ENCODE peak calls at places on chromosomes 5 and 9, in six cellular contexts. F is COR-L47; J is activated naive CD8-positive, alpha-beta T cell treated with anti-CD3 and anti-CD28 coated beads, Interleukin-2, amount 50 U/mL, for 16 hours; H is skeletal muscle cell; S is NCI-H345; B is type B pancreatic cell. D is an unnamed sample.

GRCh38 chr9:5569891-5570290 is 59.0 kb upstream of the RIC1 start:
- DNase-seq in F (no peak), J (no peak), H (no peak), S (no peak), B (no peak), D (no peak)

GRCh38 chr5:80569086-80569960 is 757 bp downstream of the ANKRD34B start:
- DNase-seq in F (peak; percentile 18), J (no peak), H (no peak), S (no peak), B (no peak), D (peak; percentile 14)

GRCh38 chr9:88777498-88778312 is 213.6 kb upstream of the S1PR3 start:
- DNase-seq in F (no peak), J (no peak), H (no peak), S (no peak), B (no peak), D (no peak)

GRCh38 chr5:5104550-5104949 is 35.6 kb upstream of the ADAMTS16 start:
- DNase-seq in F (no peak), J (no peak), H (no peak), S (no peak), B (no peak), D (no peak)

GRCh38 chr5:37774912-37775483 is 64.8 kb downstream of the GDNF start:
- DNase-seq in F (no peak), J (no peak), H (no peak), S (no peak), B (no peak), D (peak; percentile 63)

GRCh38 chr5:34474573-34475021 is 181.5 kb upstream of the RAI14 start:
- DNase-seq in F (peak; percentile 35), J (no peak), H (no peak), S (peak; percentile 39), B (no peak), D (peak; percentile 31)

GRCh38 chr5:97525780-97526179 is 342.7 kb upstream of the RIOK2 start:
- DNase-seq in F (no peak), J (no peak), H (no peak), S (no peak), B (no peak), D (no peak)

GRCh38 chr5:55534436-55535198 is at the start of gene PLPP1:
- DNase-seq in F (peak; percentile 83), J (peak; percentile 61), H (peak; percentile 61), S (peak; percentile 90), B (peak; percentile 92), D (peak; percentile 69)

GRCh38 chr5:78972654-78973428 is 12.3 kb downstream of the ARSB start:
- DNase-seq in F (peak; percentile 57), J (no peak), H (peak; percentile 31), S (no peak), B (no peak), D (no peak)

GRCh38 chr9:69647804-69648203 is 24.4 kb downstream of the APBA1 start:
- DNase-seq in F (no peak), J (no peak), H (no peak), S (no peak), B (no peak), D (no peak)

GRCh38 chr9:73553295-73553694 is 401.6 kb downstream of the ANXA1 start:
- DNase-seq in F (no peak), J (no peak), H (no peak), S (no peak), B (no peak), D (no peak)

GRCh38 chr5:180345781-180346180 is 7.4 kb downstream of the GFPT2 start:
- DNase-seq in F (no peak), J (no peak), H (no peak), S (no peak), B (no peak), D (no peak)

GRCh38 chr9:135126480-135127187 is 39.2 kb downstream of the OLFM1 start:
- DNase-seq in F (no peak), J (no peak), H (no peak), S (no peak), B (no peak), D (no peak)

GRCh38 chr5:78293856-78294249 is 645 bp downstream of the AP3B1 start:
- DNase-seq in F (no peak), J (no peak), H (no peak), S (no peak), B (no peak), D (peak; percentile 20)

GRCh38 chr5:5666076-5666365 is 243.5 kb downstream of the ICE1 start:
- DNase-seq in F (no peak), J (no peak), H (no peak), S (no peak), B (no peak), D (no peak)

GRCh38 chr9:124520206-124520596 is 13.0 kb upstream of the NR5A1 start:
- DNase-seq in F (no peak), J (no peak), H (no peak), S (no peak), B (no peak), D (no peak)

GRCh38 chr9:119432428-119432827 is 63.2 kb upstream of the BRINP1 start:
- DNase-seq in F (no peak), J (no peak), H (no peak), S (no peak), B (no peak), D (no peak)

GRCh38 chr9:132560604-132561304 is 21.7 kb upstream of the BARHL1 start:
- DNase-seq in F (no peak), J (no peak), H (no peak), S (no peak), B (no peak), D (no peak)

GRCh38 chr9:36470891-36471290 is 70.8 kb upstream of the RNF38 start:
- DNase-seq in F (no peak), J (peak; percentile 6), H (peak; percentile 23), S (no peak), B (no peak), D (no peak)

GRCh38 chr9:92671323-92671722 is 1.4 kb upstream of the IPPK start:
- DNase-seq in F (no peak), J (no peak), H (peak; percentile 49), S (peak; percentile 17), B (no peak), D (peak; percentile 90)

GRCh38 chr9:7360513-7360912 is 439.1 kb downstream of the DMAC1 start:
- DNase-seq in F (no peak), J (no peak), H (no peak), S (no peak), B (no peak), D (no peak)

GRCh38 chr9:126160067-126160853 is 166.4 kb upstream of the MVB12B start:
- DNase-seq in F (no peak), J (no peak), H (no peak), S (no peak), B (no peak), D (no peak)

GRCh38 chr5:93583799-93584530 is 943 bp downstream of the NR2F1 start:
- DNase-seq in F (no peak), J (no peak), H (no peak), S (peak; percentile 50), B (no peak), D (peak; percentile 57)

GRCh38 chr5:17258429-17258828 is 41.0 kb downstream of the BASP1 start:
- DNase-seq in F (no peak), J (no peak), H (no peak), S (no peak), B (no peak), D (no peak)

GRCh38 chr5:60674670-60675069 is 25.3 kb downstream of the DEPDC1B start:
- DNase-seq in F (no peak), J (no peak), H (peak; percentile 6), S (no peak), B (no peak), D (no peak)

GRCh38 chr9:109117856-109118801 is 1.6 kb downstream of the TMEM245 start:
- DNase-seq in F (peak; percentile 5), J (no peak), H (peak; percentile 92), S (no peak), B (no peak), D (peak; percentile 38)

GRCh38 chr5:55914141-55914413 is 62.9 kb downstream of the IL31RA start:
- DNase-seq in F (no peak), J (no peak), H (no peak), S (no peak), B (no peak), D (no peak)

GRCh38 chr5:122187426-122187825 is 58.1 kb downstream of the ZNF474 start:
- DNase-seq in F (no peak), J (no peak), H (no peak), S (no peak), B (no peak), D (no peak)

D was measured in trophoblast cell.